ENCODE peak calls at places on chromosomes 1 and 21, in five cellular contexts. One of them, this sample, is unnamed.

GRCh38 chr1:21818661-21819060 is 6.6 kb downstream of the LDLRAD2 start:
- DNase-seq in progenitor cell of endocrine pancreas: no peak
- DNase-seq in nephron progenitor cell: peak; percentile 39
- DNase-seq in heart left ventricle: peak; percentile 62
- DNase-seq in hepatocyte: peak; percentile 58
- DNase-seq in this sample: peak; percentile 46

GRCh38 chr1:245277276-245277675 is 122.5 kb downstream of the KIF26B start:
- DNase-seq in progenitor cell of endocrine pancreas: no peak
- DNase-seq in nephron progenitor cell: no peak
- DNase-seq in heart left ventricle: no peak
- DNase-seq in hepatocyte: no peak
- DNase-seq in this sample: no peak

GRCh38 chr1:168507271-168507670 is 36.5 kb downstream of the XCL2 start:
- DNase-seq in progenitor cell of endocrine pancreas: no peak
- DNase-seq in nephron progenitor cell: no peak
- DNase-seq in heart left ventricle: no peak
- DNase-seq in hepatocyte: no peak
- DNase-seq in this sample: no peak

GRCh38 chr21:34846601-34847112 is 177.9 kb downstream of the CLIC6 start:
- DNase-seq in progenitor cell of endocrine pancreas: peak; percentile 21
- DNase-seq in nephron progenitor cell: peak; percentile 50
- DNase-seq in heart left ventricle: no peak
- DNase-seq in hepatocyte: peak; percentile 58
- DNase-seq in this sample: no peak

GRCh38 chr21:14206222-14206621 is 4.5 kb downstream of the LIPI start:
- DNase-seq in progenitor cell of endocrine pancreas: no peak
- DNase-seq in nephron progenitor cell: no peak
- DNase-seq in heart left ventricle: no peak
- DNase-seq in hepatocyte: no peak
- DNase-seq in this sample: no peak

GRCh38 chr1:213772711-213773110 is 215.1 kb upstream of the PROX1 start:
- DNase-seq in progenitor cell of endocrine pancreas: no peak
- DNase-seq in nephron progenitor cell: no peak
- DNase-seq in heart left ventricle: no peak
- DNase-seq in hepatocyte: no peak
- DNase-seq in this sample: peak; percentile 53

GRCh38 chr1:116002781-116003455 is 26.6 kb downstream of the SLC22A15 start:
- DNase-seq in progenitor cell of endocrine pancreas: no peak
- DNase-seq in nephron progenitor cell: no peak
- DNase-seq in heart left ventricle: no peak
- DNase-seq in hepatocyte: no peak
- DNase-seq in this sample: no peak

GRCh38 chr1:84146375-84147032 is 2.4 kb downstream of the PRKACB start:
- DNase-seq in progenitor cell of endocrine pancreas: no peak
- DNase-seq in nephron progenitor cell: no peak
- DNase-seq in heart left ventricle: no peak
- DNase-seq in hepatocyte: no peak
- DNase-seq in this sample: no peak

GRCh38 chr1:225318706-225319575 is 108.9 kb downstream of the LBR start:
- DNase-seq in progenitor cell of endocrine pancreas: peak; percentile 19
- DNase-seq in nephron progenitor cell: peak; percentile 42
- DNase-seq in heart left ventricle: no peak
- DNase-seq in hepatocyte: peak; percentile 70
- DNase-seq in this sample: no peak

GRCh38 chr1:210076620-210077019 is 138.6 kb downstream of the SYT14 start:
- DNase-seq in progenitor cell of endocrine pancreas: no peak
- DNase-seq in nephron progenitor cell: no peak
- DNase-seq in heart left ventricle: no peak
- DNase-seq in hepatocyte: no peak
- DNase-seq in this sample: no peak

GRCh38 chr1:205258313-205259176 is 30.8 kb downstream of the TMCC2 start:
- DNase-seq in progenitor cell of endocrine pancreas: no peak
- DNase-seq in nephron progenitor cell: no peak
- DNase-seq in heart left ventricle: no peak
- DNase-seq in hepatocyte: no peak
- DNase-seq in this sample: peak; percentile 55

GRCh38 chr1:101797722-101798121 is 199.0 kb downstream of the OLFM3 start:
- DNase-seq in progenitor cell of endocrine pancreas: no peak
- DNase-seq in nephron progenitor cell: no peak
- DNase-seq in heart left ventricle: no peak
- DNase-seq in hepatocyte: no peak
- DNase-seq in this sample: no peak

GRCh38 chr1:204124639-204125038 is 27.2 kb downstream of the ETNK2 start:
- DNase-seq in progenitor cell of endocrine pancreas: no peak
- DNase-seq in nephron progenitor cell: no peak
- DNase-seq in heart left ventricle: no peak
- DNase-seq in hepatocyte: no peak
- DNase-seq in this sample: no peak

GRCh38 chr1:20164694-20165202 is 21.1 kb upstream of the UBXN10 start:
- DNase-seq in progenitor cell of endocrine pancreas: no peak
- DNase-seq in nephron progenitor cell: no peak
- DNase-seq in heart left ventricle: peak; percentile 72
- DNase-seq in hepatocyte: no peak
- DNase-seq in this sample: no peak

GRCh38 chr1:114530224-114530623 is 19.2 kb upstream of the TRIM33 start:
- DNase-seq in progenitor cell of endocrine pancreas: no peak
- DNase-seq in nephron progenitor cell: no peak
- DNase-seq in heart left ventricle: no peak
- DNase-seq in hepatocyte: no peak
- DNase-seq in this sample: no peak

GRCh38 chr1:75787524-75787923 is 1.5 kb downstream of the RABGGTB start:
- DNase-seq in progenitor cell of endocrine pancreas: no peak
- DNase-seq in nephron progenitor cell: no peak
- DNase-seq in heart left ventricle: no peak
- DNase-seq in hepatocyte: no peak
- DNase-seq in this sample: no peak

GRCh38 chr1:32881871-32882850 is 4.1 kb upstream of the HPCA start:
- DNase-seq in progenitor cell of endocrine pancreas: no peak
- DNase-seq in nephron progenitor cell: no peak
- DNase-seq in heart left ventricle: peak; percentile 76
- DNase-seq in hepatocyte: no peak
- DNase-seq in this sample: peak; percentile 77

GRCh38 chr1:193960499-193960898 is 774.1 kb upstream of the B3GALT2 start:
- DNase-seq in progenitor cell of endocrine pancreas: no peak
- DNase-seq in nephron progenitor cell: no peak
- DNase-seq in heart left ventricle: no peak
- DNase-seq in hepatocyte: no peak
- DNase-seq in this sample: no peak

GRCh38 chr1:3460653-3461237 is 6.3 kb downstream of the ARHGEF16 start:
- DNase-seq in progenitor cell of endocrine pancreas: no peak
- DNase-seq in nephron progenitor cell: peak; percentile 67
- DNase-seq in heart left ventricle: peak; percentile 35
- DNase-seq in hepatocyte: peak; percentile 19
- DNase-seq in this sample: peak; percentile 12

GRCh38 chr1:84433253-84434080 is 35.2 kb downstream of the DNASE2B start:
- DNase-seq in progenitor cell of endocrine pancreas: peak; percentile 13
- DNase-seq in nephron progenitor cell: peak; percentile 45
- DNase-seq in heart left ventricle: no peak
- DNase-seq in hepatocyte: peak; percentile 74
- DNase-seq in this sample: peak; percentile 27

GRCh38 chr1:40824591-40825429 is 37.4 kb downstream of the CITED4 start:
- DNase-seq in progenitor cell of endocrine pancreas: no peak
- DNase-seq in nephron progenitor cell: no peak
- DNase-seq in heart left ventricle: no peak
- DNase-seq in hepatocyte: peak; percentile 31
- DNase-seq in this sample: no peak

GRCh38 chr1:154944422-154945159 is 8.1 kb upstream of the PMVK start:
- DNase-seq in progenitor cell of endocrine pancreas: no peak
- DNase-seq in nephron progenitor cell: no peak
- DNase-seq in heart left ventricle: no peak
- DNase-seq in hepatocyte: peak; percentile 78
- DNase-seq in this sample: no peak

GRCh38 chr1:44999232-44999631 is 11.9 kb downstream of the HECTD3 start:
- DNase-seq in progenitor cell of endocrine pancreas: no peak
- DNase-seq in nephron progenitor cell: no peak
- DNase-seq in heart left ventricle: no peak
- DNase-seq in hepatocyte: no peak
- DNase-seq in this sample: no peak

GRCh38 chr1:22163137-22163536 is 20.2 kb upstream of the WNT4 start:
- DNase-seq in progenitor cell of endocrine pancreas: no peak
- DNase-seq in nephron progenitor cell: no peak
- DNase-seq in heart left ventricle: no peak
- DNase-seq in hepatocyte: no peak
- DNase-seq in this sample: no peak

GRCh38 chr1:51952638-51953037 is 37.9 kb downstream of the RAB3B start:
- DNase-seq in progenitor cell of endocrine pancreas: no peak
- DNase-seq in nephron progenitor cell: no peak
- DNase-seq in heart left ventricle: no peak
- DNase-seq in hepatocyte: no peak
- DNase-seq in this sample: no peak

GRCh38 chr1:51950701-51951100 is 39.8 kb downstream of the RAB3B start:
- DNase-seq in progenitor cell of endocrine pancreas: no peak
- DNase-seq in nephron progenitor cell: no peak
- DNase-seq in heart left ventricle: no peak
- DNase-seq in hepatocyte: no peak
- DNase-seq in this sample: peak; percentile 29

GRCh38 chr1:51946300-51946699 is 44.2 kb downstream of the RAB3B start:
- DNase-seq in progenitor cell of endocrine pancreas: no peak
- DNase-seq in nephron progenitor cell: no peak
- DNase-seq in heart left ventricle: no peak
- DNase-seq in hepatocyte: no peak
- DNase-seq in this sample: no peak

GRCh38 chr1:51948491-51948915 is 42.0 kb downstream of the RAB3B start:
- DNase-seq in progenitor cell of endocrine pancreas: no peak
- DNase-seq in nephron progenitor cell: no peak
- DNase-seq in heart left ventricle: no peak
- DNase-seq in hepatocyte: no peak
- DNase-seq in this sample: no peak

GRCh38 chr1:51949014-51949702 is 41.3 kb downstream of the RAB3B start:
- DNase-seq in progenitor cell of endocrine pancreas: no peak
- DNase-seq in nephron progenitor cell: no peak
- DNase-seq in heart left ventricle: no peak
- DNase-seq in hepatocyte: no peak
- DNase-seq in this sample: no peak
- TF ChIP-seq CTCF in progenitor cell of endocrine pancreas: no peak
- TF ChIP-seq CTCF in nephron progenitor cell: no peak
- TF ChIP-seq CTCF in heart left ventricle: no peak
- TF ChIP-seq CTCF in hepatocyte: no peak
- TF ChIP-seq CTCF in this sample: no peak

GRCh38 chr21:42513985-42514882 is 582 bp downstream of the SLC37A1 start:
- DNase-seq in progenitor cell of endocrine pancreas: peak; percentile 41
- DNase-seq in nephron progenitor cell: peak; percentile 60
- DNase-seq in heart left ventricle: peak; percentile 67
- DNase-seq in hepatocyte: peak; percentile 69
- DNase-seq in this sample: peak; percentile 73

GRCh38 chr21:42512346-42513034 is 1.2 kb upstream of the SLC37A1 start:
- DNase-seq in progenitor cell of endocrine pancreas: no peak
- DNase-seq in nephron progenitor cell: no peak
- DNase-seq in heart left ventricle: no peak
- DNase-seq in hepatocyte: no peak
- DNase-seq in this sample: peak; percentile 51

GRCh38 chr21:42514883-42515228 is 1.2 kb downstream of the SLC37A1 start:
- DNase-seq in progenitor cell of endocrine pancreas: no peak
- DNase-seq in nephron progenitor cell: no peak
- DNase-seq in heart left ventricle: no peak
- DNase-seq in hepatocyte: no peak
- DNase-seq in this sample: no peak

GRCh38 chr21:42515708-42516502 is 2.3 kb downstream of the SLC37A1 start:
- DNase-seq in progenitor cell of endocrine pancreas: no peak
- DNase-seq in nephron progenitor cell: peak; percentile 31
- DNase-seq in heart left ventricle: no peak
- DNase-seq in hepatocyte: peak; percentile 65
- DNase-seq in this sample: no peak

DNA sequence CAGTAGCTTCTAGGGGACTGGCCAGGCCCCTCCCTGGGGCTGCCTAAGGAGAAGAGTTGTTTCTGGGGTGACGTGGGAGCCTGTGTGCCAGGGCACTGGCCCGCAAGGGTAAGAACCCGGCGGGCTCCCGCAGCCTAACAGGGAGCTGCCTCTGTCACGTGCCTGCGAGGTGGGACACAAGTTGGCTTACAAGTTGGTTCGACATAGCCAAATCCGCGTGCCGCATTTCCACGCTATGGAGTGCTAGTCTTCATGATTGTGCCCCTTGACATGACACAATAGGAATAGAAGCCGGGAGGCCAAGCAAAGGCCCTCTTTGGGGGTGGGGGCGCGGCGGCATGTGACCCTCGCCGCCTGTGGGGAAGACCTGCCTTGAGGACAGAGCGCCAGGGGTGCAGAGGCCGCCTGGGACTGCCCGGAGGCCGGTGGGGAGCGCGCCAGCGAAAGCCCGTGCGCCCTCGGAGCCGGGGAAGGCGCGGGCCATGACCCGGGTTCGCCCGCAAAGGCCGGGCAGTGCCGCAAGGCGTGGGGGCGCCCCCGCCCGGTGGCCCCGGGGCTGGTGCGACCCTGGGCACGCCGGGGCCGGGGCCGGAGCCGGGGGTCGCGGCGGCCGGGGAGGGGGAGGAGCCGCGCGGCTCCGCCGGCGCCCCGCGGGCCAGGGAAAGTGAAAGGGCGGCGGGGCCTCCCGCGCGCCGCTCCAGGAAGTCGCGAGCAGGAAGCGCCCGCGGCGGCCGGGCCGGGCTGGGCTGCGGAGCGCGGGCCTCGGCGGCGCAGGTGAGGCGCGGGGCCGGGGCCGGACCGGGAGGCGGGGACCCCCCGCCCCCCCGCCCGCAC is at the start of gene SLC37A1:
- DNase-seq in progenitor cell of endocrine pancreas: peak; percentile 35
- DNase-seq in nephron progenitor cell: peak; percentile 59
- DNase-seq in heart left ventricle: no peak
- DNase-seq in hepatocyte: peak; percentile 77
- DNase-seq in this sample: peak; percentile 48
- TF ChIP-seq CTCF in progenitor cell of endocrine pancreas: peak; percentile 24
- TF ChIP-seq CTCF in nephron progenitor cell: no peak
- TF ChIP-seq CTCF in heart left ventricle: no peak
- TF ChIP-seq CTCF in hepatocyte: no peak
- TF ChIP-seq CTCF in this sample: no peak

GRCh38 chr1:234730542-234731370 is 120.8 kb upstream of the IRF2BP2 start:
- DNase-seq in progenitor cell of endocrine pancreas: no peak
- DNase-seq in nephron progenitor cell: no peak
- DNase-seq in heart left ventricle: no peak
- DNase-seq in hepatocyte: no peak
- DNase-seq in this sample: no peak
- TF ChIP-seq CTCF in progenitor cell of endocrine pancreas: peak; percentile 7
- TF ChIP-seq CTCF in nephron progenitor cell: no peak
- TF ChIP-seq CTCF in heart left ventricle: no peak
- TF ChIP-seq CTCF in hepatocyte: no peak
- TF ChIP-seq CTCF in this sample: no peak

DNA sequence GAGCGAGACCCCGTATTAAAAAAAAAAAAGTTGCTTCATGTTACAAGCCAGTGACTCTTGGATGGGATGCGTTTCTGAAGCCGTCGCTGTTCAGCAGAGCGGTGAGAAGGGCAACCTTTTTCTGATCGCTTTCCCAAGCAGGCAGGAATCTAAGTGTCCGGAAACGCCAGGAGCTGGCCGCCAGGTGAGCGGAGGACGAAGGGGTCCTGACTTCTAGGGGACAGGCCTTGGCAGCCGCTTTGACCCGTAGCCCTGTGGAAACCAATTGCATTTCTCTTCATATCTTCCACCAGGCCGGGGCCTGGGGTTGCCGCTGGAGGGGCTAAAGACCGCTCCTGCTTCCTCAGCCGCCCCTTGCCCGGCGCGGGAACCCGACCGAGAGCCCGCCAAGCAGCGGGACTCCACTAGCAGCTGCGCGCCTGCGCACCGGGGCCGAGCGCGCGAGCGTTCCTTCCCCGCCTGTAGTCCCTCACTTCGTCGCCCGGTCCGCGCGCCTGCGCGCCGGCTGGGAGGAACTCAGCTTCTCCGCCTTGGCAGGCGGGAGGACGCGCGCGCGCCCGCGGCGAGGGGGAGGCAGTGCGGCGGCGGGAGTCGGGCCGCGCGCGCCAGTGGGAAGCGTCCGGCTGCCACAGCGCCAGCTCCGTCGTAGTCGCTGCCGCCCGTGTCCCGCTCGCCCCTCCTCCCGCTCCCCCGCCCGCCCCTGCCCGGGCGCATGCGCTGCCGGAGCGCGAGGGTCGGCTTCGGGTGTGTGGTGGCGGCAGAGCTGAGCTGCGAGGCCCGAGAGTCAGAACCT is at the start of gene SPEN:
- DNase-seq in progenitor cell of endocrine pancreas: peak; percentile 96
- DNase-seq in nephron progenitor cell: peak; percentile 98
- DNase-seq in heart left ventricle: peak; percentile 99
- DNase-seq in hepatocyte: peak; percentile 99
- DNase-seq in this sample: peak; percentile 99
- TF ChIP-seq CTCF in progenitor cell of endocrine pancreas: peak; percentile 43
- TF ChIP-seq CTCF in nephron progenitor cell: no peak
- TF ChIP-seq CTCF in heart left ventricle: no peak
- TF ChIP-seq CTCF in hepatocyte: peak; percentile 12
- TF ChIP-seq CTCF in this sample: no peak